ENCODE peak calls at places on chromosomes 13 and 19, in six cellular contexts. Y, B, F, P, Z and Q are unnamed samples.

GRCh38 chr13:111178417-111178816 is 63.3 kb downstream of the ARHGEF7 start:
- DNase-seq in P (no peak), B (no peak), F (no peak), Z (no peak), Y (no peak), Q (no peak)

GRCh38 chr19:47598407-47599349 is 10.3 kb upstream of the BICRA start:
- DNase-seq in Y (peak; percentile 97), F (peak; percentile 98), Z (peak; percentile 55), B (peak; percentile 83), P (peak; percentile 96), Q (no peak)

GRCh38 chr13:35716644-35717170 is 240.2 kb upstream of the MAB21L1 start:
- DNase-seq in B (no peak), P (no peak), Z (no peak), Y (no peak), F (no peak), Q (no peak)

GRCh38 chr19:18239303-18239702 is 13.1 kb upstream of the PDE4C start:
- DNase-seq in B (no peak), Y (peak; percentile 44), Z (no peak), P (no peak), F (no peak), Q (no peak)

GRCh38 chr13:94325660-94326059 is 153.8 kb downstream of the DCT start:
- DNase-seq in Z (no peak), Y (peak; percentile 84), F (no peak), B (peak; percentile 60), P (peak; percentile 17), Q (no peak)

GRCh38 chr19:53991224-53992113 is at the start of gene CACNG6:
- DNase-seq in B (no peak), P (no peak), F (peak; percentile 86), Y (peak; percentile 67), Z (no peak), Q (no peak)

GRCh38 chr13:84400711-84401110 is 518.4 kb upstream of the SLITRK1 start:
- DNase-seq in P (peak; percentile 82), Y (no peak), B (no peak), Z (no peak), F (no peak), Q (no peak)

GRCh38 chr19:34556500-34556899 is 74.9 kb downstream of the WTIP start:
- DNase-seq in Z (no peak), F (no peak), B (no peak), Y (peak; percentile 13), P (no peak), Q (no peak)

GRCh38 chr13:94712812-94713555 is 639 bp upstream of the SOX21 start:
- DNase-seq in B (no peak), Z (no peak), F (no peak), P (peak; percentile 46), Y (peak; percentile 46), Q (no peak)

GRCh38 chr13:40619479-40619814 is 47.0 kb downstream of the FOXO1 start:
- DNase-seq in Z (no peak), F (no peak), B (no peak), Y (no peak), P (no peak), Q (no peak)
- H3K4me1 ChIP-seq in Z (peaks cover 14% of the 10 kb centered on the region), F (peaks cover 17% of the 10 kb centered on the region), B (peaks cover 19% of the 10 kb centered on the region), Y (peaks cover 4% of the 10 kb centered on the region), P (no peaks in the 10 kb centered on the region), Q (peaks cover 94% of the 10 kb centered on the region)

GRCh38 chr13:109682534-109683244 is 103.7 kb downstream of the IRS2 start:
- DNase-seq in F (no peak), B (no peak), Y (no peak), P (no peak), Z (no peak), Q (no peak)
- H3K4me1 ChIP-seq in F (no peaks in the 10 kb centered on the region), B (peaks cover 6% of the 10 kb centered on the region), Y (no peaks in the 10 kb centered on the region), P (peaks cover 2% of the 10 kb centered on the region), Z (no peaks in the 10 kb centered on the region), Q (no peaks in the 10 kb centered on the region)

GRCh38 chr19:13096968-13097330 is 5.7 kb downstream of the LYL1 start:
- DNase-seq in P (no peak), F (no peak), Z (no peak), Y (no peak), B (no peak), Q (no peak)
- H3K4me1 ChIP-seq in P (peaks cover 2% of the 10 kb centered on the region), F (peaks cover 43% of the 10 kb centered on the region), Z (peaks cover 27% of the 10 kb centered on the region), Y (peaks cover 9% of the 10 kb centered on the region), B (peaks cover 12% of the 10 kb centered on the region), Q (peaks cover 60% of the 10 kb centered on the region)

GRCh38 chr19:13838071-13838942 is 38.6 kb upstream of the NANOS3 start:
- DNase-seq in P (no peak), F (no peak), Y (no peak), Z (no peak), B (no peak), Q (no peak)
- H3K4me1 ChIP-seq in P (peaks cover 39% of the 10 kb centered on the region), F (peaks cover 56% of the 10 kb centered on the region), Y (peaks cover 4% of the 10 kb centered on the region), Z (peaks cover 50% of the 10 kb centered on the region), B (peaks cover 34% of the 10 kb centered on the region), Q (peaks cover 80% of the 10 kb centered on the region)

GRCh38 chr19:12766051-12766521 is 9.3 kb downstream of the HOOK2 start:
- DNase-seq in Z (no peak), P (peak; percentile 73), B (peak; percentile 86), Y (no peak), F (peak; percentile 82), Q (peak; percentile 72)

GRCh38 chr19:12769689-12770088 is 5.7 kb downstream of the HOOK2 start:
- DNase-seq in Y (peak; percentile 84), P (no peak), Z (no peak), F (no peak), B (no peak), Q (peak; percentile 31)

GRCh38 chr19:12767666-12768065 is 7.7 kb downstream of the HOOK2 start:
- DNase-seq in F (no peak), Z (no peak), P (no peak), Y (no peak), B (no peak), Q (no peak)

GRCh38 chr19:12764698-12765097 is 10.7 kb downstream of the HOOK2 start:
- DNase-seq in B (no peak), P (no peak), Z (no peak), F (no peak), Y (no peak), Q (no peak)

DNA sequence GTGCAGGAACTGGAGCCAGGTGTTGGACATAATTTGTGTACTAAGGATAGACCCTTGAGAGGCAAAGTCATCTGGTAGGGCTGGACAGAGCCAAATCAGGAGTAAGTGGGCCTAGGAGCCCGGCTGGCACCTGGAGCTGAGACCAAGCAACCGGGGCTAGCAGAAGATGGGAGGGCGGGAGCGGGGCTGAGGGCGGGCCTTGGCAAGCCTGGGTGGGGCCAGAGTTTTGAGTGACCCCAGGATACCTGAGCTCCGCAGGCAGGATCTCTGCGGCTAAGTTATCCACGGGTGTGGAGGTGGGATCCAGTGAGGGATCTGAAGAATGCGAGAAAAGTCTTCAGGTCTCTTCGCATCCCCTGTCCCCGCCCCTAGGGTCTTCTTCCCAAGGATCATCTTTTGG is 8.2 kb downstream of the HOOK2 start:
- DNase-seq in F (no peak), Z (no peak), Y (no peak), P (no peak), B (no peak), Q (no peak)
- H3K4me1 ChIP-seq in F (no peaks in the 10 kb centered on the region), Z (no peaks in the 10 kb centered on the region), Y (no peaks in the 10 kb centered on the region), P (no peaks in the 10 kb centered on the region), B (no peaks in the 10 kb centered on the region), Q (no peaks in the 10 kb centered on the region)

GRCh38 chr19:32469796-32470195 is 64.2 kb downstream of the DPY19L3 start:
- DNase-seq in F (no peak), Z (no peak), P (peak; percentile 50), Y (no peak), B (no peak), Q (no peak)
- H3K4me1 ChIP-seq in F (no peaks in the 10 kb centered on the region), Z (no peaks in the 10 kb centered on the region), P (no peaks in the 10 kb centered on the region), Y (no peaks in the 10 kb centered on the region), B (no peaks in the 10 kb centered on the region), Q (no peaks in the 10 kb centered on the region)

GRCh38 chr19:5357584-5357983 is 17.0 kb upstream of the PTPRS start:
- DNase-seq in Y (no peak), Z (no peak), B (no peak), P (no peak), F (no peak), Q (no peak)
- H3K4me1 ChIP-seq in Y (no peaks in the 10 kb centered on the region), Z (no peaks in the 10 kb centered on the region), B (no peaks in the 10 kb centered on the region), P (no peaks in the 10 kb centered on the region), F (peaks cover 3% of the 10 kb centered on the region), Q (no peaks in the 10 kb centered on the region)

DNA sequence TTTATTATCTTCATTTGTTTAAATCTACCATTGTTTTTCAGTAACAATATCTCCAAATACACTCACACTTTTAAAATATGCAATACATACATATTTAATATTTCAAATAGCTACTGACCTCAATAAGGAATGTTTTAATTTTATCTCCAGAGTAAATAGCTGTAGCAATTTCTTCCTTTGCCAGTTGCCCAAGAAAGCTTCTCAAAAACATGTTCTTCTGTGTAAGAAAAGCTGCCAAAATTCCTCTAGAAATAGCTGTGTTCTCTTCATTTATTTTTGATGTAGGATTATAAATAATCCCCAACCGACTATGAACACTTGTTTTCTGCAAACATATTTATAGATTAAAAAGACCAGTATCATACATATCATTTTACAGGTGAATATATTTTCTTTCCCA is 150.5 kb downstream of the UGGT2 start:
- DNase-seq in Z (no peak), Y (no peak), B (no peak), F (no peak), P (no peak), Q (no peak)
- H3K4me1 ChIP-seq in Z (peaks cover 4% of the 10 kb centered on the region), Y (no peaks in the 10 kb centered on the region), B (no peaks in the 10 kb centered on the region), F (no peaks in the 10 kb centered on the region), P (no peaks in the 10 kb centered on the region), Q (no peaks in the 10 kb centered on the region)

GRCh38 chr13:67223024-67223423 is 7.1 kb downstream of the PCDH9 start:
- DNase-seq in P (peak; percentile 60), F (no peak), Z (no peak), B (no peak), Y (no peak), Q (no peak)
- H3K4me1 ChIP-seq in P (peaks cover 2% of the 10 kb centered on the region), F (peaks cover 62% of the 10 kb centered on the region), Z (peaks cover 11% of the 10 kb centered on the region), B (no peaks in the 10 kb centered on the region), Y (no peaks in the 10 kb centered on the region), Q (no peaks in the 10 kb centered on the region)

GRCh38 chr13:22061806-22062391 is 391.0 kb downstream of the FGF9 start:
- DNase-seq in P (no peak), F (no peak), B (no peak), Y (no peak), Z (no peak), Q (no peak)

GRCh38 chr13:22063416-22064124 is 392.7 kb downstream of the FGF9 start:
- DNase-seq in P (no peak), Y (no peak), F (no peak), Z (no peak), B (peak; percentile 88), Q (no peak)

GRCh38 chr13:22064854-22065646 is 394.2 kb downstream of the FGF9 start:
- DNase-seq in Z (no peak), P (no peak), B (no peak), Y (peak; percentile 64), F (no peak), Q (no peak)

GRCh38 chr13:22061371-22061805 is 390.5 kb downstream of the FGF9 start:
- DNase-seq in Z (no peak), B (no peak), F (no peak), Y (peak; percentile 73), P (no peak), Q (peak; percentile 52)

DNA sequence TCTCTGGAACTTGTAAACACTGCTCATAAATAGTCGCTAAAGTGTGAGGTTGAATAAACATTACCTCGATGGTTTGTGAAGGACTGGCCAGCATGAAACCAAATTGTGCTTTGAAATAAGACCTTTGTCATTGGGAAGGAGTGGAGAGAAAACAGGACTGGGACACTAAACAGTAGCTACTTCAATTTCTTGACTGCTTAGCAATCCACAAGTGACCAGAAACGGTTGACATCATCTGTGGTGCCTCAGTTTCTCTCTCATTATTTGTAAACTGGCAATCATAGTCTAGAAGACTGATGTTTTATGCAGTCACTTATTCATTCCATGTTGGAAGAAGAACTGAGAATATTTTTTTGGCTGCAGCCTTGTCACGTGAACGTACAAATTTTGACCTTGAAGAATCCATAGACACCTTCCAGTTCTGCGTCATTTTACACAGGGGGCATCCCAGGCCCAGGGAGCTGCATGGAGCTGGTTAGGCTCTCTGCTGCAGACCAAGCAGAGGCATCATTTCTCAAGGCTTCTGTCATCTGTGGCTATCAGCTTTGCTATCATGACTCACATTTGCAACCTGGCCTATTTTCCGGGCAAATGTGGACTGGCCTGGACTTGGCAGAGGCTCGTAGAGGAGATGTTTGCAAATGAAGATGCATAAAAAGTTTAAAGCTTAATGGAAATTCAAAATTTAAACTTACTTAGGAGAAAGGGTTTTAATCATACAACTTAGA is 391.8 kb downstream of the FGF9 start:
- DNase-seq in Z (no peak), Y (no peak), B (peak; percentile 90), F (no peak), P (peak; percentile 63), Q (no peak)
- H3K4me1 ChIP-seq in Z (no peaks in the 10 kb centered on the region), Y (peaks cover 2% of the 10 kb centered on the region), B (peaks cover 7% of the 10 kb centered on the region), F (no peaks in the 10 kb centered on the region), P (peaks cover 7% of the 10 kb centered on the region), Q (peaks cover 66% of the 10 kb centered on the region)